ENCODE peak calls at places on chromosomes 16 and 17, in five cellular contexts. One of them, this sample, is unnamed.
A peak's percentile ranks its signal among the peaks of the same experiment; 100 is the strongest.

GRCh38 chr16:28179354-28179753 is 32.4 kb downstream of the XPO6 start:
- DNase-seq in neural crest cell: no peak
- DNase-seq in cardiac muscle cell: no peak
- DNase-seq in suprapubic skin: no peak
- DNase-seq in GM10248: no peak
- DNase-seq in this sample: no peak

GRCh38 chr17:56064506-56064905 is 88.8 kb upstream of the ANKFN1 start:
- DNase-seq in GM10248: no peak
- DNase-seq in neural crest cell: no peak
- DNase-seq in cardiac muscle cell: no peak
- DNase-seq in suprapubic skin: no peak
- DNase-seq in this sample: no peak

GRCh38 chr17:80751460-80752368 is 207.1 kb downstream of the RPTOR start:
- DNase-seq in cardiac muscle cell: no peak
- DNase-seq in suprapubic skin: peak; percentile 88
- DNase-seq in GM10248: no peak
- DNase-seq in neural crest cell: no peak
- DNase-seq in this sample: no peak

GRCh38 chr16:73949574-73950348 is 346.9 kb upstream of the PSMD7 start:
- DNase-seq in suprapubic skin: no peak
- DNase-seq in cardiac muscle cell: peak; percentile 86
- DNase-seq in neural crest cell: no peak
- DNase-seq in GM10248: no peak
- DNase-seq in this sample: no peak

GRCh38 chr17:5888811-5889210 is 181.4 kb upstream of the WSCD1 start:
- DNase-seq in GM10248: no peak
- DNase-seq in suprapubic skin: no peak
- DNase-seq in cardiac muscle cell: no peak
- DNase-seq in neural crest cell: no peak
- DNase-seq in this sample: no peak

GRCh38 chr16:48277158-48277557 is 29.8 kb upstream of the ABCC11 start:
- DNase-seq in GM10248: no peak
- DNase-seq in suprapubic skin: no peak
- DNase-seq in cardiac muscle cell: no peak
- DNase-seq in neural crest cell: no peak
- DNase-seq in this sample: no peak

GRCh38 chr16:715448-716249 is 731 bp downstream of the METRN start:
- DNase-seq in cardiac muscle cell: no peak
- DNase-seq in GM10248: no peak
- DNase-seq in neural crest cell: no peak
- DNase-seq in suprapubic skin: no peak
- DNase-seq in this sample: no peak

GRCh38 chr17:11610999-11611566 is 12.8 kb downstream of the DNAH9 start:
- DNase-seq in neural crest cell: no peak
- DNase-seq in GM10248: no peak
- DNase-seq in cardiac muscle cell: no peak
- DNase-seq in suprapubic skin: no peak
- DNase-seq in this sample: no peak

GRCh38 chr16:28990375-28991040 is 5.7 kb downstream of the LAT start:
- DNase-seq in cardiac muscle cell: no peak
- DNase-seq in GM10248: no peak
- DNase-seq in neural crest cell: no peak
- DNase-seq in suprapubic skin: no peak
- DNase-seq in this sample: no peak

DNA sequence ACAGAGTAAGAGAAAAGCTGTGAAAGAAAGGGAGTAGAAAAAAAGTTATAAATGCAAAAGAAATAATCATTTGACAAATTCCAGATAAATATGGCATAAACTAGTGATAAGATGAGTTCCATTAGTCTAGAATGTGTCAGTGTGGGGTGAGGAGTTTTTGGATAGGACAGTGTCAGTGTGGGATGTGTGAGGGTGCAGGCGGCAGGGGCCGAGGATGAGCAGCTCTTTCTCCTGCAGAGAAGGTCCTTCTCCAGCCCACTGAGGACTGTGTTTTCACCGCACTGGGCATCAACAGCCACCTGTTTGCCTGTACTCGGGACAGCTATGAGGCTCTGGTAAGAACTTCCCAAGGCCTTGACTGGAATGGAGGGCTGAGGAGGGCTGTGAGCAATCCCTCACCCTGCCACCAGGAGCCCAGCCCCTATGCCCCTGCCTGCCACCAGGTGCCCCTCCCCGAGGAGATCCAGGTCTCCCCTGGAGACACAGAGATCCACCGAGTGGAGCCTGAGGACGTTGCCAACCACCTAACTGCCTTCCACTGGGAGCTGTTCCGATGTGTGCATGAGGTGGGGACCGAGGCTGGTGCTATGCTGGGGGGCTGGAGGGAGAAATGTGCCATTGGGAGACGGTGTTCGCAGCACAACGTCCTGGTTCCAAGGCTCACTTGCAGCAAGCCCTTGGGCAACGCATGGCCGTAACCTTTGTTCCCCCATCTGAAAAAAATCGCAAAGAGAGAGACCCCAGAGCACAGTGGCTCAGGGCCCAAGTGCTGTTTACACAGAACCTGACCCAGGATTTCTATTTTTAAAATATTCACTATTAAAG is 13.1 kb downstream of the RAPGEFL1 start:
- DNase-seq in suprapubic skin: no peak
- DNase-seq in neural crest cell: no peak
- DNase-seq in GM10248: peak; percentile 45
- DNase-seq in cardiac muscle cell: no peak
- DNase-seq in this sample: peak; percentile 61
- TF ChIP-seq CTCF in suprapubic skin: no peak
- TF ChIP-seq CTCF in neural crest cell: peak; percentile 61
- TF ChIP-seq CTCF in GM10248: no peak
- TF ChIP-seq CTCF in cardiac muscle cell: peak; percentile 33
- TF ChIP-seq CTCF in this sample: peak; percentile 73

DNA sequence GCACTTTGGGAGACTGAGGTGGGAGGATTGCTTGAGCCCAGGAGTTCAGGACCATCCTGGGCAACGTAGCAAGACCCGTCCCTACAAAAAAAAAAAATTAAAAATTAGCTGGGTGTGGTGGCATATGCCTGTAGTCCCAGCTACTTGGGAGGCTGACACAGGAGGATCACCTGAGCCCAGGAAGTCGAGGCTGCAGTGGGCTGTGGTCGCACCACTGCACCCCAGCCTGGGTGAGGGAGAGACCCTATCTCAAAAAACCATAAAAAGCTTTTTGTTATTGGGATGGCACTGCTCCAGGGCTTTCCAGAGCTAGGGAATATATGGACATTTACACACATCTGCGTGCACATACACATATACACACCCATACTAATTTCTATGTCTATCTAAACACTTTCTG is 8.1 kb upstream of the ARMC5 start:
- DNase-seq in neural crest cell: no peak
- DNase-seq in cardiac muscle cell: no peak
- DNase-seq in suprapubic skin: peak; percentile 17
- DNase-seq in GM10248: no peak
- DNase-seq in this sample: no peak
- TF ChIP-seq CTCF in neural crest cell: no peak
- TF ChIP-seq CTCF in cardiac muscle cell: no peak
- TF ChIP-seq CTCF in suprapubic skin: no peak
- TF ChIP-seq CTCF in GM10248: no peak
- TF ChIP-seq CTCF in this sample: no peak

DNA sequence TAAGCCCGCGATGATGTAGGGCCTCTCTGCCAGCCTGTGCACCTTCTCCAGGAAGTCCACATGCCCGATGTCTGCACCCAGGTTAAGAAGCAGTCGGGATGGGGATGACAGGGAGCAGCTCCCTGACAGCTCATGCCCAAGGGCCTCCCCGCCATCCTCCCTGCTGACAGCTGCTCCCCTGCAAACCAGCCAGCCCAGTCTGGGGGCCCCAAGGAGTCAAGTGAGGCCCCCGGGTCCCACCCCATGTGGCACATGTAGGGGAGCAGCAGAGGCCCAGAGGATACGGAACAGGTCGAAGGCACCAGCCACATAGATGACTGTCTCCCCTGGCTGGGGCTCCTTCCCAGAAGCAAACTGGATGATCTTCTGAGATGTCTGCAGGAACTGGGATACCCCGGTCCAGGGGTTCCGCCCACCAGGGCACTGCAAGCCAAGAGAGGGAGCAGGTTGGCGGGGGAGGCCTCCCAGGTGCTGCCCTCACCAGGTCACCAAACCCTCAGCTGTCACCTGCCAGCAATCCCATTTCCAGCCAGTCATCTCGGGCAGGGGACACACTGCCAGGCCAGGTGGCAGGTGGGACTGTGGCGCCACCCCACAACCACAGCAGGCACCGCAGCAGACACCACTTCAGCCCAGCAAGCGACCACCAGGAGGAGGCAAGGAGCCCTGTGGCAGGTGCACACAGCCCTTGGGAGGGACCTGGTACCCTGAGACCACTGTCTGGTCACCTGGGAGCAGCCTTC is 4.6 kb downstream of the PCYT2 start:
- DNase-seq in GM10248: no peak
- DNase-seq in suprapubic skin: no peak
- DNase-seq in cardiac muscle cell: no peak
- DNase-seq in neural crest cell: no peak
- DNase-seq in this sample: no peak
- TF ChIP-seq CTCF in GM10248: no peak
- TF ChIP-seq CTCF in suprapubic skin: no peak
- TF ChIP-seq CTCF in cardiac muscle cell: no peak
- TF ChIP-seq CTCF in neural crest cell: no peak
- TF ChIP-seq CTCF in this sample: no peak

DNA sequence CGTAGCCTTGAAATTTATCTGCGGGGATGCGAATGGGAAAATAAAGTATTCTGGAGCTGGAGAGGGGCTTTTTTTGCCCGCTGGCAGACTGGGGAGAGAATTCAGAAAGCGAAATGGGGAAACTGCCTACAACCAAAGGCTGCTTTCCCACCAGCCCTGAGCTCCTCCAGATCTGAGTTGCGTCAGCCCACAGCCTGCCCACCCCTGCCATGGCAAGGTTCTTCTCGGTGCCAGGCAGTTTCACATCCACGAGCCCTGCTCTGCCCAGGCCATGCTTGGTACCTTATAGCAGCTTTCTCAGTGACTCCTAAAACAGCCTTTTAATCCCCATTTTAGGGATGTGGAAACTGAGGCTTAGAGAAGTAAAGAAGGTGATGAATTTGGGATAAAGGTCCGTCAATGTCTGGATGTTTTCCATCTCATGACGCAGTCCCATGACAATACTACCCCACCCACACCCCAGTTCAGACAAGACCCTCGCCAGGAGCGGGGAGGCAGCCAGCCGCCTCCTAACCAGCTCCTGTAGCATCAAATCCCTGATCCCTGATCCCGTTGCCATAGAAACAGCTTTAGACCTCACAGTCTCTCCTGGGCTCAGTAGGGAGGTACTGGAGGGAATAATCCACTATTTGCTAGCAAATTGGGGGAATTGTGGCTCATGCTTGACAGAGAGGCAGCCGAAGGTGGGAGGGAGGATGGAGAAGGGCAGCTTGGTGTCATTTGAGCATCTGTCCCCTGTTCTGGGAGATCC is 113.5 kb downstream of the MGAT5B start:
- DNase-seq in cardiac muscle cell: no peak
- DNase-seq in GM10248: no peak
- DNase-seq in suprapubic skin: no peak
- DNase-seq in neural crest cell: no peak
- DNase-seq in this sample: no peak
- TF ChIP-seq CTCF in cardiac muscle cell: no peak
- TF ChIP-seq CTCF in GM10248: no peak
- TF ChIP-seq CTCF in suprapubic skin: no peak
- TF ChIP-seq CTCF in neural crest cell: no peak
- TF ChIP-seq CTCF in this sample: no peak

DNA sequence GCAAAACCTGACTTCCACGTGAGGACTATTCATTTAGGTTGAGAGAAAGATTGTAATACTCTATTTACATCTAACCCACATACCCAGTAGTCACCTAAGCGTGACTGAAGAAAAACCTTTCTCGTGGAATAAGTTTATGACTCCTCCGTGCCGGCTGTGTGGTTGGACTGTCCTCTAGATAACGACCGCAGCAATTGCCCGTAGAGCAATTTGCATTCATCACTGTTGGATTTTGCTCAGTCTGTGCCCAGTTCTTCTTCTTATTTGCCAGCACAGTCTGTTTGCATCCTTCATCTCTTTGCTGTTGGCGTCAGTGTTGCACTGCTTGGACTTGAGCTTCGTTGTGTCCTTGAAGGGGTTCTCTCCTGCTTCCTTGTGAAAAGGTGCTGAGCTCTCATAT is 131.3 kb downstream of the CYB561 start:
- DNase-seq in GM10248: no peak
- DNase-seq in cardiac muscle cell: no peak
- DNase-seq in suprapubic skin: no peak
- DNase-seq in neural crest cell: no peak
- DNase-seq in this sample: no peak
- TF ChIP-seq CTCF in GM10248: no peak
- TF ChIP-seq CTCF in cardiac muscle cell: no peak
- TF ChIP-seq CTCF in suprapubic skin: no peak
- TF ChIP-seq CTCF in neural crest cell: no peak
- TF ChIP-seq CTCF in this sample: no peak

DNA sequence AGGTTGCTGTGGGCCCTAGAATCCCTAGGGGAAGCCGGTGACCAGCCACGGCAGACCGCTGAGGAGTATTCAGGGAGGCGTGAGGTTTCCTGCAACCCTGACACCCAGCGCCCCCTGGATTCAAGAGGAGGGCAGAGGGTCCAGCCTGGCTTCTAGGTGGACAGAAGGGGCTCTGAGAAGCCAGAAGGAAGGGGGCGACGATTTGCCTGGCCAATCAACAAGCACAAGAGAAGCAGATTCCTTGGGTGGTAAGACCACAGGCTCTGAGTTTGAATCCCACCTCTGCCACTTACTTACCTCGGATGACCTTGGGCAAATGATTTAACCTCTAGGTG is 10.4 kb upstream of the GINS2 start:
- DNase-seq in suprapubic skin: no peak
- DNase-seq in GM10248: no peak
- DNase-seq in neural crest cell: no peak
- DNase-seq in cardiac muscle cell: no peak
- DNase-seq in this sample: no peak
- TF ChIP-seq CTCF in suprapubic skin: no peak
- TF ChIP-seq CTCF in GM10248: no peak
- TF ChIP-seq CTCF in neural crest cell: no peak
- TF ChIP-seq CTCF in cardiac muscle cell: no peak
- TF ChIP-seq CTCF in this sample: no peak

GRCh38 chr16:66934138-66934838 is at the start of gene CIAO2B:
- DNase-seq in cardiac muscle cell: peak; percentile 90
- DNase-seq in neural crest cell: peak; percentile 83
- DNase-seq in GM10248: peak; percentile 93
- DNase-seq in suprapubic skin: peak; percentile 92
- DNase-seq in this sample: peak; percentile 83
- TF ChIP-seq CTCF in cardiac muscle cell: no peak
- TF ChIP-seq CTCF in neural crest cell: no peak
- TF ChIP-seq CTCF in GM10248: no peak
- TF ChIP-seq CTCF in suprapubic skin: no peak
- TF ChIP-seq CTCF in this sample: no peak

GRCh38 chr16:77191259-77191969 is 424 bp downstream of the MON1B start:
- DNase-seq in neural crest cell: no peak
- DNase-seq in cardiac muscle cell: peak; percentile 13
- DNase-seq in GM10248: no peak
- DNase-seq in suprapubic skin: no peak
- DNase-seq in this sample: no peak

GRCh38 chr16:77190190-77190477 is 856 bp upstream of the MON1B start:
- DNase-seq in neural crest cell: no peak
- DNase-seq in suprapubic skin: no peak
- DNase-seq in cardiac muscle cell: no peak
- DNase-seq in GM10248: no peak
- DNase-seq in this sample: no peak

GRCh38 chr16:77193377-77193776 is 2.4 kb downstream of the MON1B start:
- DNase-seq in cardiac muscle cell: no peak
- DNase-seq in suprapubic skin: no peak
- DNase-seq in neural crest cell: no peak
- DNase-seq in GM10248: no peak
- DNase-seq in this sample: no peak

GRCh38 chr16:77194295-77195231 is 3.6 kb downstream of the MON1B start:
- DNase-seq in GM10248: no peak
- DNase-seq in cardiac muscle cell: no peak
- DNase-seq in neural crest cell: no peak
- DNase-seq in suprapubic skin: no peak
- DNase-seq in this sample: no peak

GRCh38 chr16:77190478-77191258 is at the start of gene MON1B:
- DNase-seq in neural crest cell: peak; percentile 80
- DNase-seq in cardiac muscle cell: peak; percentile 99
- DNase-seq in suprapubic skin: peak; percentile 98
- DNase-seq in GM10248: peak; percentile 97
- DNase-seq in this sample: peak; percentile 89
- TF ChIP-seq CTCF in neural crest cell: peak; percentile 25
- TF ChIP-seq CTCF in cardiac muscle cell: no peak
- TF ChIP-seq CTCF in suprapubic skin: no peak
- TF ChIP-seq CTCF in GM10248: no peak
- TF ChIP-seq CTCF in this sample: no peak

This sample was measured in endothelial cell.